ENCODE peak calls at places on chromosomes 12 and 14, in four cellular contexts. R is stimulated activated CD4-positive, alpha-beta T cell treated with anti-CD3 and anti-CD28 coated beads, Interleukin-4, amount 100 ng/mL, for 24 hours; L is fibroblast of lung; Q is Kasumi-1. B is an unnamed sample.

GRCh38 chr12:57193706-57194245 is 22.8 kb upstream of the NXPH4 start:
- DNase-seq in R (no peak), L (no peak), Q (no peak), B (no peak)

GRCh38 chr14:56887211-56887610 is 76.9 kb upstream of the OTX2 start:
- DNase-seq in R (no peak), L (no peak), Q (no peak), B (no peak)

GRCh38 chr12:132837693-132838463 is 9.2 kb upstream of the GOLGA3 start:
- DNase-seq in R (no peak), L (no peak), Q (no peak), B (no peak)

GRCh38 chr12:5470221-5470620 is 38.3 kb downstream of the NTF3 start:
- DNase-seq in R (no peak), L (no peak), Q (no peak), B (no peak)

GRCh38 chr12:87814625-87815024 is 214.6 kb downstream of the C12orf50 start:
- DNase-seq in R (no peak), L (peak), Q (no peak), B (no peak)

GRCh38 chr14:85576161-85576560 is 46.2 kb downstream of the FLRT2 start:
- DNase-seq in R (no peak), L (peak), Q (no peak), B (no peak)

GRCh38 chr12:104569348-104570173 is 112.8 kb downstream of the CHST11 start:
- DNase-seq in R (peak), L (no peak), Q (peak), B (no peak)

GRCh38 chr12:53955036-53955775 is 503 bp downstream of the HOXC12 start:
- DNase-seq in R (no peak), L (no peak), Q (no peak), B (peak)

GRCh38 chr12:52876371-52876770 is 27.6 kb upstream of the KRT78 start:
- DNase-seq in R (no peak), L (no peak), Q (no peak), B (no peak)

GRCh38 chr12:57446292-57446960 is 8.7 kb upstream of the INHBE start:
- DNase-seq in R (no peak), L (no peak), Q (no peak), B (peak)

GRCh38 chr12:122894173-122895121 is 1.5 kb downstream of the VPS37B start:
- DNase-seq in R (no peak), L (no peak), Q (peak), B (no peak)

GRCh38 chr12:94714378-94714777 is 64.0 kb upstream of the TMCC3 start:
- DNase-seq in R (no peak), L (peak), Q (no peak), B (no peak)

GRCh38 chr14:67999693-68000384 is 180.3 kb downstream of the RAD51B start:
- DNase-seq in R (no peak), L (peak), Q (no peak), B (no peak)

GRCh38 chr12:52004042-52004648 is 2.6 kb upstream of the TAMALIN start:
- DNase-seq in R (no peak), L (peak), Q (peak), B (no peak)

GRCh38 chr12:96045566-96045965 is 10.2 kb upstream of the LTA4H start:
- DNase-seq in R (no peak), L (no peak), Q (no peak), B (no peak)

GRCh38 chr12:123022846-123023245 is 42.4 kb downstream of the ARL6IP4 start:
- DNase-seq in R (no peak), L (no peak), Q (no peak), B (no peak)

GRCh38 chr12:45853550-45853949 is 124.0 kb downstream of the ARID2 start:
- DNase-seq in R (no peak), L (no peak), Q (no peak), B (no peak)

GRCh38 chr12:69059465-69060457 is 126.8 kb upstream of the CPM start:
- DNase-seq in R (peak), L (peak), Q (peak), B (no peak)

GRCh38 chr12:63020269-63020668 is 85.3 kb upstream of the PPM1H start:
- DNase-seq in R (no peak), L (no peak), Q (no peak), B (no peak)

GRCh38 chr12:113903381-113903863 is 62.7 kb downstream of the RBM19 start:
- DNase-seq in R (no peak), L (peak), Q (no peak), B (no peak)

GRCh38 chr12:6341439-6342139 is at the start of gene TNFRSF1A:
- DNase-seq in R (peak), L (peak), Q (peak), B (peak)

GRCh38 chr12:124236651-124237050 is 58.2 kb upstream of the RFLNA start:
- DNase-seq in R (no peak), L (peak), Q (no peak), B (no peak)

GRCh38 chr12:55733021-55733555 is 4.3 kb upstream of the CD63 start:
- DNase-seq in R (no peak), L (no peak), Q (no peak), B (peak)

GRCh38 chr12:84785951-84786350 is 126.6 kb downstream of the SLC6A15 start:
- DNase-seq in R (no peak), L (peak), Q (no peak), B (no peak)

GRCh38 chr12:90791445-90791844 is 163.5 kb downstream of the CCER1 start:
- DNase-seq in R (no peak), L (no peak), Q (no peak), B (no peak)

GRCh38 chr12:120264511-120265202 is 873 bp downstream of the PXN start:
- DNase-seq in R (no peak), L (no peak), Q (no peak), B (no peak)

GRCh38 chr12:98820005-98820404 is 174.9 kb downstream of the APAF1 start:
- DNase-seq in R (no peak), L (peak), Q (no peak), B (no peak)

GRCh38 chr12:123097521-123098084 is 53.3 kb downstream of the PITPNM2 start:
- DNase-seq in R (no peak), L (no peak), Q (no peak), B (no peak)

GRCh38 chr14:51431033-51431709 is 191.1 kb downstream of the TMX1 start:
- DNase-seq in R (no peak), L (no peak), Q (no peak), B (no peak)

GRCh38 chr12:89695100-89695499 is 13.5 kb downstream of the ATP2B1 start:
- DNase-seq in R (no peak), L (peak), Q (no peak), B (no peak)

GRCh38 chr12:108597559-108598471 is at the start of gene TMEM119:
- DNase-seq in R (no peak), L (peak), Q (peak), B (no peak)

GRCh38 chr12:65903680-65904403 is 79.6 kb downstream of the HMGA2 start:
- DNase-seq in R (no peak), L (no peak), Q (no peak), B (no peak)

GRCh38 chr12:124273630-124274029 is 21.3 kb upstream of the RFLNA start:
- DNase-seq in R (no peak), L (peak), Q (peak), B (peak)

GRCh38 chr12:48937170-48937569 is 11.9 kb upstream of the FKBP11 start:
- DNase-seq in R (no peak), L (no peak), Q (peak), B (no peak)

GRCh38 chr14:51539571-51540037 is 112.1 kb upstream of the FRMD6 start:
- DNase-seq in R (no peak), L (peak), Q (no peak), B (no peak)

GRCh38 chr12:72074065-72074464 is 135.4 kb downstream of the TPH2 start:
- DNase-seq in R (no peak), L (no peak), Q (no peak), B (no peak)

GRCh38 chr12:131473261-131473660 is 237.6 kb upstream of the SFSWAP start:
- DNase-seq in R (no peak), L (no peak), Q (no peak), B (no peak)